ENCODE peak calls at places on chromosomes 12 and 14, in five cellular contexts. T is left cardiac atrium, Q is fibroblast of lung, X is neural crest cell, E is activated T-cell treated with anti-CD3 and anti-CD28 coated beads for 1 hour. O is an unnamed sample.

GRCh38 chr12:97716356-97716755 is 253.8 kb downstream of the RMST start:
- DNase-seq in T (no peak), X (no peak), Q (no peak), E (no peak), O (no peak)

GRCh38 chr12:107762874-107763273 is 1.9 kb upstream of the PRDM4 start:
- DNase-seq in X (no peak), T (no peak), E (no peak), Q (no peak), O (no peak)

GRCh38 chr12:110039085-110039807 is 9.1 kb downstream of the C12orf76 start:
- DNase-seq in X (no peak), T (no peak), Q (peak), E (peak), O (no peak)

GRCh38 chr12:96590970-96591369 is 101.6 kb downstream of the CFAP54 start:
- DNase-seq in Q (no peak), T (no peak), E (no peak), X (no peak), O (no peak)

GRCh38 chr14:92348154-92348553 is 25.2 kb downstream of the SLC24A4 start:
- DNase-seq in X (no peak), T (no peak), E (no peak), Q (no peak), O (no peak)

GRCh38 chr12:54004063-54004840 is 4.3 kb downstream of the HOXC9 start:
- DNase-seq in X (no peak), T (no peak), E (no peak), Q (no peak), O (no peak)

GRCh38 chr12:86772688-86773087 is 516.5 kb upstream of the MGAT4C start:
- DNase-seq in Q (peak), X (no peak), T (no peak), E (no peak), O (no peak)

GRCh38 chr12:128806573-128806972 is 17.2 kb downstream of the SLC15A4 start:
- DNase-seq in T (no peak), Q (no peak), E (no peak), X (no peak), O (no peak)

GRCh38 chr12:108332791-108333382 is 6.2 kb downstream of the CMKLR1 start:
- DNase-seq in Q (no peak), X (no peak), T (peak), E (no peak), O (peak)

GRCh38 chr12:102197789-102198188 is at the start of gene PMCH:
- DNase-seq in Q (peak), T (no peak), X (no peak), E (no peak), O (no peak)

GRCh38 chr12:116317986-116318737 is 40.7 kb upstream of the MED13L start:
- DNase-seq in Q (peak), T (no peak), X (no peak), E (no peak), O (peak)

GRCh38 chr14:31070431-31070830 is 44.3 kb upstream of the STRN3 start:
- DNase-seq in T (no peak), E (no peak), X (no peak), Q (peak), O (no peak)

GRCh38 chr12:127398026-127398715 is 868.8 kb upstream of the TMEM132C start:
- DNase-seq in Q (peak), E (no peak), T (no peak), X (no peak), O (no peak)

GRCh38 chr12:3225154-3225795 is 148.1 kb downstream of the TSPAN9 start:
- DNase-seq in E (no peak), T (no peak), Q (peak), X (no peak), O (no peak)

GRCh38 chr12:27024291-27024690 is 1.9 kb downstream of the MED21 start:
- DNase-seq in E (no peak), X (no peak), Q (no peak), T (no peak), O (no peak)

GRCh38 chr12:121590476-121591143 is 9.8 kb upstream of the KDM2B start:
- DNase-seq in T (no peak), X (peak), E (peak), Q (peak), O (no peak)

GRCh38 chr14:55553791-55554190 is 26.2 kb upstream of the KTN1 start:
- DNase-seq in X (no peak), T (no peak), E (no peak), Q (no peak), O (no peak)

GRCh38 chr14:34231626-34232025 is 230.4 kb downstream of the SPTSSA start:
- DNase-seq in E (no peak), T (peak), Q (peak), X (no peak), O (no peak)

GRCh38 chr12:89453121-89453520 is 71.5 kb downstream of the GALNT4 start:
- DNase-seq in T (no peak), Q (no peak), E (no peak), X (no peak), O (no peak)

GRCh38 chr12:76883151-76883550 is 4.3 kb upstream of the CSRP2 start:
- DNase-seq in Q (peak), X (no peak), T (no peak), E (no peak), O (no peak)

GRCh38 chr12:121240484-121241202 is 30.7 kb downstream of the P2RX4 start:
- DNase-seq in Q (peak), X (no peak), T (peak), E (peak), O (peak)

GRCh38 chr14:73740921-73741326 is 26.7 kb upstream of the PNMA1 start:
- DNase-seq in E (no peak), T (peak), X (no peak), Q (no peak), O (peak)

GRCh38 chr12:80625901-80626300 is 81.5 kb upstream of the MYF6 start:
- DNase-seq in T (no peak), X (no peak), E (no peak), Q (no peak), O (no peak)

GRCh38 chr14:64645220-64645891 is 58.9 kb upstream of the PLEKHG3 start:
- DNase-seq in Q (peak), T (no peak), X (no peak), E (no peak), O (no peak)

O was measured in lower lobe of right lung.